ENCODE peak calls at places on chromosomes 16 and 17, in ten cellular contexts. One of them, this sample, is unnamed.
A peak's percentile ranks its signal among the peaks of the same experiment; 100 is the strongest.

GRCh38 chr16:1487395-1488053 is 1.2 kb downstream of the PTX4 start:
- DNase-seq in activated T-helper 9 cell treated with anti-CD3 and anti-CD28 coated beads, Interleukin-2, amount 50 U/mL, for 16 hours: no peak
- DNase-seq in head of caudate nucleus: no peak
- DNase-seq in SW 1271: no peak
- DNase-seq in nucleus accumbens: no peak
- DNase-seq in adrenal gland: no peak
- DNase-seq in uterus: no peak
- DNase-seq in NCI-H1436: no peak
- DNase-seq in colonic mucosa: no peak
- DNase-seq in retina: no peak
- DNase-seq in this sample: no peak

GRCh38 chr16:68644715-68645493 is at the start of gene CDH3:
- DNase-seq in activated T-helper 9 cell treated with anti-CD3 and anti-CD28 coated beads, Interleukin-2, amount 50 U/mL, for 16 hours: no peak
- DNase-seq in head of caudate nucleus: peak; percentile 9
- DNase-seq in SW 1271: no peak
- DNase-seq in nucleus accumbens: no peak
- DNase-seq in adrenal gland: peak; percentile 4
- DNase-seq in uterus: peak; percentile 57
- DNase-seq in NCI-H1436: peak; percentile 47
- DNase-seq in colonic mucosa: peak; percentile 84
- DNase-seq in retina: peak; percentile 76
- DNase-seq in this sample: no peak

GRCh38 chr17:45902892-45903346 is 8.6 kb downstream of the MAPT start:
- DNase-seq in activated T-helper 9 cell treated with anti-CD3 and anti-CD28 coated beads, Interleukin-2, amount 50 U/mL, for 16 hours: no peak
- DNase-seq in head of caudate nucleus: no peak
- DNase-seq in SW 1271: no peak
- DNase-seq in nucleus accumbens: no peak
- DNase-seq in adrenal gland: peak; percentile 53
- DNase-seq in uterus: no peak
- DNase-seq in NCI-H1436: peak; percentile 52
- DNase-seq in colonic mucosa: no peak
- DNase-seq in retina: no peak
- DNase-seq in this sample: no peak

GRCh38 chr16:85237817-85238216 is 125.5 kb upstream of the CIBAR2 start:
- DNase-seq in activated T-helper 9 cell treated with anti-CD3 and anti-CD28 coated beads, Interleukin-2, amount 50 U/mL, for 16 hours: no peak
- DNase-seq in head of caudate nucleus: no peak
- DNase-seq in SW 1271: no peak
- DNase-seq in nucleus accumbens: no peak
- DNase-seq in adrenal gland: no peak
- DNase-seq in uterus: no peak
- DNase-seq in NCI-H1436: no peak
- DNase-seq in colonic mucosa: no peak
- DNase-seq in retina: no peak
- DNase-seq in this sample: no peak

GRCh38 chr17:56935461-56935860 is 21.6 kb upstream of the TRIM25 start:
- DNase-seq in activated T-helper 9 cell treated with anti-CD3 and anti-CD28 coated beads, Interleukin-2, amount 50 U/mL, for 16 hours: no peak
- DNase-seq in head of caudate nucleus: no peak
- DNase-seq in SW 1271: no peak
- DNase-seq in nucleus accumbens: no peak
- DNase-seq in adrenal gland: no peak
- DNase-seq in uterus: no peak
- DNase-seq in NCI-H1436: no peak
- DNase-seq in colonic mucosa: no peak
- DNase-seq in retina: no peak
- DNase-seq in this sample: no peak

GRCh38 chr16:89197633-89198416 is 2.5 kb downstream of the SLC22A31 start:
- DNase-seq in activated T-helper 9 cell treated with anti-CD3 and anti-CD28 coated beads, Interleukin-2, amount 50 U/mL, for 16 hours: no peak
- DNase-seq in head of caudate nucleus: no peak
- DNase-seq in SW 1271: no peak
- DNase-seq in nucleus accumbens: no peak
- DNase-seq in adrenal gland: no peak
- DNase-seq in uterus: no peak
- DNase-seq in NCI-H1436: no peak
- DNase-seq in colonic mucosa: no peak
- DNase-seq in retina: no peak
- DNase-seq in this sample: no peak

GRCh38 chr17:13288248-13288647 is 270.4 kb upstream of the ELAC2 start:
- DNase-seq in activated T-helper 9 cell treated with anti-CD3 and anti-CD28 coated beads, Interleukin-2, amount 50 U/mL, for 16 hours: no peak
- DNase-seq in head of caudate nucleus: no peak
- DNase-seq in SW 1271: no peak
- DNase-seq in nucleus accumbens: no peak
- DNase-seq in adrenal gland: no peak
- DNase-seq in uterus: no peak
- DNase-seq in NCI-H1436: no peak
- DNase-seq in colonic mucosa: no peak
- DNase-seq in retina: no peak
- DNase-seq in this sample: no peak

GRCh38 chr16:48152226-48152625 is 3.6 kb downstream of the ABCC12 start:
- DNase-seq in activated T-helper 9 cell treated with anti-CD3 and anti-CD28 coated beads, Interleukin-2, amount 50 U/mL, for 16 hours: no peak
- DNase-seq in head of caudate nucleus: no peak
- DNase-seq in SW 1271: no peak
- DNase-seq in nucleus accumbens: no peak
- DNase-seq in adrenal gland: no peak
- DNase-seq in uterus: no peak
- DNase-seq in NCI-H1436: no peak
- DNase-seq in colonic mucosa: no peak
- DNase-seq in retina: no peak
- DNase-seq in this sample: no peak

GRCh38 chr16:3459401-3460090 is 16.1 kb downstream of the NAA60 start:
- DNase-seq in activated T-helper 9 cell treated with anti-CD3 and anti-CD28 coated beads, Interleukin-2, amount 50 U/mL, for 16 hours: no peak
- DNase-seq in head of caudate nucleus: no peak
- DNase-seq in SW 1271: no peak
- DNase-seq in nucleus accumbens: no peak
- DNase-seq in adrenal gland: no peak
- DNase-seq in uterus: no peak
- DNase-seq in NCI-H1436: no peak
- DNase-seq in colonic mucosa: no peak
- DNase-seq in retina: no peak
- DNase-seq in this sample: no peak

GRCh38 chr16:4846901-4847773 is at the start of the genes GLYR1 and UBN1:
- DNase-seq in activated T-helper 9 cell treated with anti-CD3 and anti-CD28 coated beads, Interleukin-2, amount 50 U/mL, for 16 hours: peak; percentile 100
- DNase-seq in head of caudate nucleus: peak; percentile 97
- DNase-seq in SW 1271: peak; percentile 86
- DNase-seq in nucleus accumbens: peak; percentile 39
- DNase-seq in adrenal gland: peak; percentile 100
- DNase-seq in uterus: peak; percentile 99
- DNase-seq in NCI-H1436: peak; percentile 97
- DNase-seq in colonic mucosa: peak; percentile 99
- DNase-seq in retina: peak; percentile 98
- DNase-seq in this sample: peak; percentile 95

GRCh38 chr16:55003306-55003705 is 72.6 kb downstream of the IRX5 start:
- DNase-seq in activated T-helper 9 cell treated with anti-CD3 and anti-CD28 coated beads, Interleukin-2, amount 50 U/mL, for 16 hours: no peak
- DNase-seq in head of caudate nucleus: no peak
- DNase-seq in SW 1271: no peak
- DNase-seq in nucleus accumbens: no peak
- DNase-seq in adrenal gland: no peak
- DNase-seq in uterus: no peak
- DNase-seq in NCI-H1436: no peak
- DNase-seq in colonic mucosa: no peak
- DNase-seq in retina: no peak
- DNase-seq in this sample: no peak

GRCh38 chr17:43405861-43406260 is 7.1 kb downstream of the ARL4D start:
- DNase-seq in activated T-helper 9 cell treated with anti-CD3 and anti-CD28 coated beads, Interleukin-2, amount 50 U/mL, for 16 hours: no peak
- DNase-seq in head of caudate nucleus: no peak
- DNase-seq in SW 1271: no peak
- DNase-seq in nucleus accumbens: no peak
- DNase-seq in adrenal gland: no peak
- DNase-seq in uterus: no peak
- DNase-seq in NCI-H1436: no peak
- DNase-seq in colonic mucosa: no peak
- DNase-seq in retina: no peak
- DNase-seq in this sample: no peak

GRCh38 chr17:77285594-77286390 is 145.0 kb downstream of the SEC14L1 start:
- DNase-seq in activated T-helper 9 cell treated with anti-CD3 and anti-CD28 coated beads, Interleukin-2, amount 50 U/mL, for 16 hours: no peak
- DNase-seq in head of caudate nucleus: peak; percentile 6
- DNase-seq in SW 1271: peak; percentile 78
- DNase-seq in nucleus accumbens: no peak
- DNase-seq in adrenal gland: peak; percentile 70
- DNase-seq in uterus: no peak
- DNase-seq in NCI-H1436: no peak
- DNase-seq in colonic mucosa: peak; percentile 68
- DNase-seq in retina: no peak
- DNase-seq in this sample: no peak

GRCh38 chr17:9169116-9169515 is 147.8 kb downstream of the NTN1 start:
- DNase-seq in activated T-helper 9 cell treated with anti-CD3 and anti-CD28 coated beads, Interleukin-2, amount 50 U/mL, for 16 hours: no peak
- DNase-seq in head of caudate nucleus: no peak
- DNase-seq in SW 1271: peak; percentile 4
- DNase-seq in nucleus accumbens: no peak
- DNase-seq in adrenal gland: no peak
- DNase-seq in uterus: no peak
- DNase-seq in NCI-H1436: no peak
- DNase-seq in colonic mucosa: no peak
- DNase-seq in retina: no peak
- DNase-seq in this sample: peak; percentile 94

GRCh38 chr17:71501716-71502115 is 619.1 kb upstream of the SOX9 start:
- DNase-seq in activated T-helper 9 cell treated with anti-CD3 and anti-CD28 coated beads, Interleukin-2, amount 50 U/mL, for 16 hours: no peak
- DNase-seq in head of caudate nucleus: no peak
- DNase-seq in SW 1271: no peak
- DNase-seq in nucleus accumbens: no peak
- DNase-seq in adrenal gland: no peak
- DNase-seq in uterus: no peak
- DNase-seq in NCI-H1436: no peak
- DNase-seq in colonic mucosa: no peak
- DNase-seq in retina: no peak
- DNase-seq in this sample: no peak

GRCh38 chr16:73951541-73951940 is 345.1 kb upstream of the PSMD7 start:
- DNase-seq in activated T-helper 9 cell treated with anti-CD3 and anti-CD28 coated beads, Interleukin-2, amount 50 U/mL, for 16 hours: no peak
- DNase-seq in head of caudate nucleus: no peak
- DNase-seq in SW 1271: no peak
- DNase-seq in nucleus accumbens: no peak
- DNase-seq in adrenal gland: no peak
- DNase-seq in uterus: peak; percentile 31
- DNase-seq in NCI-H1436: no peak
- DNase-seq in colonic mucosa: peak; percentile 19
- DNase-seq in retina: peak; percentile 30
- DNase-seq in this sample: no peak

GRCh38 chr16:83774066-83774465 is 33.7 kb upstream of the HSBP1 start:
- DNase-seq in activated T-helper 9 cell treated with anti-CD3 and anti-CD28 coated beads, Interleukin-2, amount 50 U/mL, for 16 hours: no peak
- DNase-seq in head of caudate nucleus: no peak
- DNase-seq in SW 1271: no peak
- DNase-seq in nucleus accumbens: no peak
- DNase-seq in adrenal gland: peak; percentile 23
- DNase-seq in uterus: no peak
- DNase-seq in NCI-H1436: no peak
- DNase-seq in colonic mucosa: no peak
- DNase-seq in retina: no peak
- DNase-seq in this sample: no peak

GRCh38 chr17:31696184-31696602 is 162.9 kb downstream of the COPRS start:
- DNase-seq in activated T-helper 9 cell treated with anti-CD3 and anti-CD28 coated beads, Interleukin-2, amount 50 U/mL, for 16 hours: no peak
- DNase-seq in head of caudate nucleus: peak; percentile 8
- DNase-seq in SW 1271: no peak
- DNase-seq in nucleus accumbens: no peak
- DNase-seq in adrenal gland: peak; percentile 16
- DNase-seq in uterus: peak; percentile 86
- DNase-seq in NCI-H1436: no peak
- DNase-seq in colonic mucosa: peak; percentile 40
- DNase-seq in retina: peak; percentile 83
- DNase-seq in this sample: no peak

GRCh38 chr16:78437352-78437968 is 338.0 kb downstream of the WWOX start:
- DNase-seq in activated T-helper 9 cell treated with anti-CD3 and anti-CD28 coated beads, Interleukin-2, amount 50 U/mL, for 16 hours: peak; percentile 10
- DNase-seq in head of caudate nucleus: peak; percentile 65
- DNase-seq in SW 1271: peak; percentile 12
- DNase-seq in nucleus accumbens: no peak
- DNase-seq in adrenal gland: peak; percentile 37
- DNase-seq in uterus: peak; percentile 26
- DNase-seq in NCI-H1436: peak; percentile 10
- DNase-seq in colonic mucosa: peak; percentile 44
- DNase-seq in retina: no peak
- DNase-seq in this sample: peak; percentile 44

GRCh38 chr16:57755726-57756423 is 20.3 kb downstream of the KATNB1 start:
- DNase-seq in activated T-helper 9 cell treated with anti-CD3 and anti-CD28 coated beads, Interleukin-2, amount 50 U/mL, for 16 hours: no peak
- DNase-seq in head of caudate nucleus: no peak
- DNase-seq in SW 1271: no peak
- DNase-seq in nucleus accumbens: no peak
- DNase-seq in adrenal gland: no peak
- DNase-seq in uterus: no peak
- DNase-seq in NCI-H1436: no peak
- DNase-seq in colonic mucosa: no peak
- DNase-seq in retina: no peak
- DNase-seq in this sample: no peak

GRCh38 chr17:35587074-35587961 is at the start of gene AP2B1:
- DNase-seq in activated T-helper 9 cell treated with anti-CD3 and anti-CD28 coated beads, Interleukin-2, amount 50 U/mL, for 16 hours: peak; percentile 92
- DNase-seq in head of caudate nucleus: peak; percentile 74
- DNase-seq in SW 1271: peak; percentile 94
- DNase-seq in nucleus accumbens: peak; percentile 26
- DNase-seq in adrenal gland: peak; percentile 94
- DNase-seq in uterus: peak; percentile 95
- DNase-seq in NCI-H1436: peak; percentile 93
- DNase-seq in colonic mucosa: peak; percentile 95
- DNase-seq in retina: peak; percentile 99
- DNase-seq in this sample: peak; percentile 95

This sample was measured in SK-MEL-5.